ENCODE peak calls at places on chromosomes 3 and 15, in nine cellular contexts. V is RPMI8226; K is activated T-helper 9 cell treated with anti-CD3 and anti-CD28 coated beads, Interleukin-2, amount 50 U/mL, for 16 hours; J is transverse colon; F is Jurkat, Clone E6-1; P is dorsolateral prefrontal cortex; W is neural crest cell; R is SK-MEL-5; Y is stimulated activated CD4-positive, alpha-beta T cell treated with anti-CD3 and anti-CD28 coated beads, Interleukin-12 subunit alpha, Interleukin-12 subunit beta, amount 100 ng/mL, for 24 hours. Z is an unnamed sample.
A peak's percentile ranks its signal among the peaks of the same experiment; 100 is the strongest.

GRCh38 chr15:88785217-88785616 is 18.0 kb upstream of the ACAN start:
- DNase-seq in V (no peak), K (no peak), J (no peak), F (no peak), P (no peak), W (no peak), R (no peak), Y (no peak), Z (no peak)

GRCh38 chr3:24494616-24495333 is at the start of gene THRB:
- DNase-seq in V (peak; percentile 54), K (no peak), J (peak; percentile 77), F (no peak), P (peak; percentile 37), W (peak; percentile 58), R (peak; percentile 16), Y (no peak), Z (peak; percentile 49)

GRCh38 chr3:53101956-53102355 is 28.3 kb downstream of the RFT1 start:
- DNase-seq in V (no peak), K (no peak), J (no peak), F (no peak), P (no peak), W (no peak), R (no peak), Y (no peak), Z (no peak)

GRCh38 chr15:67179411-67179995 is 75.0 kb downstream of the AAGAB start:
- DNase-seq in V (no peak), K (no peak), J (no peak), F (no peak), P (no peak), W (no peak), R (no peak), Y (no peak), Z (no peak)

GRCh38 chr15:38560456-38560926 is 4.1 kb downstream of the RASGRP1 start:
- DNase-seq in V (no peak), K (no peak), J (no peak), F (no peak), P (no peak), W (no peak), R (no peak), Y (no peak), Z (no peak)

GRCh38 chr3:161423911-161424522 is 52.7 kb upstream of the SPTSSB start:
- DNase-seq in V (peak; percentile 60), K (no peak), J (no peak), F (peak; percentile 28), P (no peak), W (no peak), R (peak; percentile 70), Y (no peak), Z (no peak)

GRCh38 chr3:123388811-123389210 is 60.1 kb downstream of the ADCY5 start:
- DNase-seq in V (no peak), K (no peak), J (no peak), F (no peak), P (no peak), W (no peak), R (no peak), Y (no peak), Z (no peak)

GRCh38 chr3:137035631-137036030 is 77.8 kb downstream of the IL20RB start:
- DNase-seq in V (peak; percentile 38), K (no peak), J (no peak), F (peak; percentile 29), P (no peak), W (no peak), R (peak; percentile 52), Y (no peak), Z (no peak)

GRCh38 chr3:135867911-135868310 is 97.6 kb upstream of the PPP2R3A start:
- DNase-seq in V (no peak), K (no peak), J (no peak), F (no peak), P (no peak), W (no peak), R (no peak), Y (no peak), Z (no peak)

GRCh38 chr3:58801541-58801940 is 135.0 kb upstream of the FAM3D start:
- DNase-seq in V (no peak), K (no peak), J (no peak), F (no peak), P (no peak), W (no peak), R (no peak), Y (no peak), Z (no peak)

GRCh38 chr3:30426319-30426993 is 179.9 kb upstream of the TGFBR2 start:
- DNase-seq in V (no peak), K (no peak), J (peak; percentile 27), F (no peak), P (no peak), W (no peak), R (no peak), Y (no peak), Z (no peak)

GRCh38 chr15:68363353-68363752 is 68.6 kb downstream of the ITGA11 start:
- DNase-seq in V (no peak), K (no peak), J (no peak), F (no peak), P (no peak), W (no peak), R (no peak), Y (no peak), Z (no peak)

GRCh38 chr3:71194785-71195184 is 388.7 kb downstream of the FOXP1 start:
- DNase-seq in V (no peak), K (no peak), J (no peak), F (no peak), P (no peak), W (no peak), R (no peak), Y (no peak), Z (no peak)

GRCh38 chr3:44685128-44685800 is 27.2 kb upstream of the ZNF502 start:
- DNase-seq in V (peak; percentile 68), K (peak; percentile 31), J (peak; percentile 76), F (no peak), P (peak; percentile 64), W (peak; percentile 49), R (peak; percentile 6), Y (peak; percentile 35), Z (peak; percentile 57)

GRCh38 chr15:60720084-60720483 is 241.1 kb upstream of the ICE2 start:
- DNase-seq in V (no peak), K (no peak), J (no peak), F (no peak), P (no peak), W (no peak), R (no peak), Y (no peak), Z (no peak)

GRCh38 chr3:191762323-191762960 is 301.5 kb downstream of the PYDC2 start:
- DNase-seq in V (no peak), K (no peak), J (no peak), F (no peak), P (no peak), W (no peak), R (peak; percentile 27), Y (no peak), Z (no peak)

GRCh38 chr3:77065750-77066149 is 25.9 kb downstream of the ROBO2 start:
- DNase-seq in V (no peak), K (no peak), J (no peak), F (no peak), P (no peak), W (no peak), R (no peak), Y (no peak), Z (no peak)

GRCh38 chr15:51647128-51647562 is 24.6 kb upstream of the DMXL2 start:
- DNase-seq in V (peak; percentile 72), K (no peak), J (peak; percentile 56), F (no peak), P (no peak), W (no peak), R (peak; percentile 53), Y (no peak), Z (no peak)

GRCh38 chr3:81716870-81717509 is 44.5 kb downstream of the GBE1 start:
- DNase-seq in V (no peak), K (no peak), J (no peak), F (no peak), P (no peak), W (no peak), R (no peak), Y (no peak), Z (no peak)

GRCh38 chr15:56824174-56824573 is 90.9 kb upstream of the ZNF280D start:
- DNase-seq in V (peak; percentile 22), K (no peak), J (no peak), F (no peak), P (no peak), W (no peak), R (no peak), Y (no peak), Z (no peak)

GRCh38 chr3:38610436-38610835 is 39.1 kb downstream of the SCN5A start:
- DNase-seq in V (no peak), K (no peak), J (no peak), F (no peak), P (no peak), W (no peak), R (no peak), Y (no peak), Z (no peak)

GRCh38 chr3:109707642-109708041 is 370.3 kb upstream of the DPPA4 start:
- DNase-seq in V (no peak), K (no peak), J (no peak), F (no peak), P (no peak), W (no peak), R (no peak), Y (no peak), Z (no peak)

GRCh38 chr3:179450321-179450720 is 949 bp downstream of the GNB4 start:
- DNase-seq in V (peak; percentile 34), K (no peak), J (no peak), F (no peak), P (no peak), W (no peak), R (peak; percentile 9), Y (no peak), Z (no peak)

GRCh38 chr15:47432831-47433230 is 284.5 kb upstream of the SEMA6D start:
- DNase-seq in V (no peak), K (no peak), J (no peak), F (no peak), P (no peak), W (no peak), R (no peak), Y (no peak), Z (no peak)

GRCh38 chr3:139302084-139302800 is 41.6 kb upstream of the MRPS22 start:
- DNase-seq in V (no peak), K (no peak), J (no peak), F (peak; percentile 19), P (no peak), W (no peak), R (peak; percentile 74), Y (no peak), Z (peak; percentile 97)

GRCh38 chr3:128491900-128492352 is 1.1 kb downstream of the GATA2 start:
- DNase-seq in V (no peak), K (no peak), J (no peak), F (no peak), P (no peak), W (no peak), R (no peak), Y (no peak), Z (no peak)

GRCh38 chr3:165011557-165011956 is 66.7 kb downstream of the SI start:
- DNase-seq in V (no peak), K (no peak), J (no peak), F (no peak), P (no peak), W (no peak), R (no peak), Y (no peak), Z (no peak)

GRCh38 chr15:22949074-22949547 is 31.1 kb downstream of the CYFIP1 start:
- DNase-seq in V (no peak), K (no peak), J (peak; percentile 33), F (no peak), P (no peak), W (peak; percentile 20), R (no peak), Y (no peak), Z (no peak)

GRCh38 chr3:143849854-143850549 is 1.7 kb upstream of the SLC9A9 start:
- DNase-seq in V (peak; percentile 87), K (no peak), J (no peak), F (no peak), P (no peak), W (no peak), R (no peak), Y (no peak), Z (no peak)

GRCh38 chr3:105611304-105612192 is 244.8 kb downstream of the ALCAM start:
- DNase-seq in V (no peak), K (no peak), J (no peak), F (no peak), P (no peak), W (no peak), R (no peak), Y (no peak), Z (peak; percentile 51)

GRCh38 chr15:88834211-88834812 is 31.1 kb downstream of the ACAN start:
- DNase-seq in V (peak; percentile 28), K (no peak), J (peak; percentile 24), F (no peak), P (peak; percentile 59), W (peak; percentile 49), R (peak; percentile 71), Y (no peak), Z (no peak)

Z was measured in PC-9.